ENCODE peak calls at places on chromosomes 13 and 19, in nine cellular contexts. J, Q, W, P, I, S, M, E and X are unnamed samples. For H3K36me3, the result is how much of the 10 kb centered on the place peaks cover.

GRCh38 chr19:29841559-29842367 is 30.0 kb downstream of the CCNE1 start:
- DNase-seq in J (no peak), Q (peak), W (peak), P (peak), I (no peak), S (peak), M (no peak), E (no peak), X (no peak)

GRCh38 chr13:48708764-48709163 is 55.0 kb downstream of the CYSLTR2 start:
- DNase-seq in J (no peak), Q (no peak), W (no peak), P (no peak), I (no peak), S (peak), M (no peak), E (no peak), X (no peak)

GRCh38 chr19:823565-824121 is 1.9 kb upstream of the PLPPR3 start:
- DNase-seq in J (no peak), Q (no peak), W (no peak), P (no peak), I (no peak), S (peak), M (no peak), E (no peak), X (no peak)

GRCh38 chr13:100790405-100790804 is 115.8 kb upstream of the TMTC4 start:
- DNase-seq in J (no peak), Q (no peak), W (no peak), P (no peak), I (no peak), S (no peak), M (no peak), E (no peak), X (no peak)

GRCh38 chr19:40740747-40741146 is 9.5 kb downstream of the ACTMAP start:
- DNase-seq in J (peak), Q (no peak), W (no peak), P (no peak), I (no peak), S (no peak), M (peak), E (no peak), X (peak)

GRCh38 chr19:29001006-29001921 is 211.7 kb downstream of the UQCRFS1 start:
- DNase-seq in J (no peak), Q (no peak), W (no peak), P (no peak), I (no peak), S (no peak), M (peak), E (no peak), X (no peak)

GRCh38 chr19:11125994-11126685 is 29.4 kb downstream of the SPC24 start:
- DNase-seq in J (peak), Q (peak), W (peak), P (peak), I (no peak), S (peak), M (peak), E (peak), X (no peak)

GRCh38 chr19:1774999-1775772 is 21.9 kb downstream of the ONECUT3 start:
- DNase-seq in J (no peak), Q (no peak), W (peak), P (no peak), I (no peak), S (peak), M (no peak), E (no peak), X (no peak)

GRCh38 chr13:43005460-43006236 is 13.6 kb upstream of the EPSTI1 start:
- DNase-seq in J (no peak), Q (no peak), W (no peak), P (peak), I (no peak), S (no peak), M (no peak), E (no peak), X (no peak)

GRCh38 chr13:93730780-93731179 is 504.2 kb downstream of the GPC6 start:
- DNase-seq in J (no peak), Q (no peak), W (no peak), P (no peak), I (no peak), S (no peak), M (no peak), E (no peak), X (no peak)

GRCh38 chr19:956747-957451 is 27.2 kb upstream of the WDR18 start:
- DNase-seq in J (no peak), Q (peak), W (no peak), P (peak), I (no peak), S (peak), M (no peak), E (no peak), X (no peak)

GRCh38 chr13:25375727-25376358 is 4.1 kb downstream of the ATP8A2 start:
- DNase-seq in J (no peak), Q (no peak), W (peak), P (peak), I (no peak), S (peak), M (no peak), E (no peak), X (no peak)

GRCh38 chr19:10286803-10287737 is at the start of gene ICAM4:
- DNase-seq in J (peak), Q (peak), W (peak), P (peak), I (no peak), S (peak), M (no peak), E (no peak), X (no peak)

GRCh38 chr19:41988947-41989346 is 5.1 kb downstream of the ATP1A3 start:
- DNase-seq in J (no peak), Q (no peak), W (no peak), P (no peak), I (no peak), S (no peak), M (no peak), E (no peak), X (no peak)

GRCh38 chr13:33911521-33911920 is 93.6 kb downstream of the RFC3 start:
- DNase-seq in J (no peak), Q (no peak), W (no peak), P (no peak), I (no peak), S (no peak), M (no peak), E (no peak), X (no peak)

GRCh38 chr19:48614436-48615144 is at the start of gene FAM83E:
- DNase-seq in J (no peak), Q (peak), W (no peak), P (peak), I (no peak), S (peak), M (peak), E (no peak), X (no peak)

GRCh38 chr19:30305346-30306060 is 66.7 kb upstream of the ZNF536 start:
- DNase-seq in J (no peak), Q (no peak), W (no peak), P (no peak), I (no peak), S (no peak), M (no peak), E (peak), X (no peak)

GRCh38 chr19:31338069-31338767 is 11.0 kb downstream of the TSHZ3 start:
- DNase-seq in J (peak), Q (no peak), W (peak), P (peak), I (no peak), S (peak), M (peak), E (no peak), X (no peak)

GRCh38 chr13:93238711-93239110 is 12.1 kb downstream of the GPC6 start:
- DNase-seq in J (no peak), Q (no peak), W (no peak), P (no peak), I (no peak), S (no peak), M (no peak), E (no peak), X (no peak)

GRCh38 chr13:48831248-48831647 is 144.5 kb upstream of the FNDC3A start:
- DNase-seq in J (no peak), Q (no peak), W (no peak), P (no peak), I (no peak), S (no peak), M (no peak), E (no peak), X (no peak)

GRCh38 chr13:97856001-97856675 is 97.3 kb upstream of the IPO5 start:
- DNase-seq in J (peak), Q (peak), W (no peak), P (peak), I (no peak), S (peak), M (peak), E (peak), X (no peak)

GRCh38 chr13:28717170-28717569 is 1.6 kb downstream of the SLC46A3 start:
- DNase-seq in J (no peak), Q (no peak), W (no peak), P (no peak), I (no peak), S (no peak), M (no peak), E (no peak), X (no peak)

GRCh38 chr13:28718186-28718537 is 608 bp downstream of the SLC46A3 start:
- DNase-seq in J (no peak), Q (no peak), W (peak), P (no peak), I (no peak), S (no peak), M (no peak), E (no peak), X (no peak)

GRCh38 chr13:28718538-28719226 is at the start of gene SLC46A3:
- DNase-seq in J (peak), Q (peak), W (peak), P (peak), I (peak), S (peak), M (peak), E (peak), X (peak)

GRCh38 chr13:28719227-28719562 is 425 bp upstream of the SLC46A3 start:
- DNase-seq in J (no peak), Q (no peak), W (no peak), P (no peak), I (no peak), S (no peak), M (no peak), E (no peak), X (no peak)

GRCh38 chr13:28719656-28720055 is 886 bp upstream of the SLC46A3 start:
- DNase-seq in J (no peak), Q (no peak), W (no peak), P (peak), I (no peak), S (no peak), M (no peak), E (no peak), X (peak)
- H3K4me3 ChIP-seq in J (peak), Q (peak), W (no peak), P (peak), I (no peak), S (peak), M (peak), E (peak), X (no peak)

GRCh38 chr19:3533020-3533408 is 6.0 kb upstream of the TEKTIP1 start:
- DNase-seq in J (no peak), Q (no peak), W (no peak), P (no peak), I (no peak), S (no peak), M (no peak), E (no peak), X (no peak)
- H3K36me3 ChIP-seq in J (half or more), Q (under half), W (half or more), P (half or more), I (under half), S (under half), M (under half), E (half or more), X (under half)

GRCh38 chr13:91531646-91532045 is 133.2 kb downstream of the GPC5 start:
- DNase-seq in J (no peak), Q (no peak), W (no peak), P (no peak), I (no peak), S (no peak), M (no peak), E (no peak), X (no peak)

GRCh38 chr13:91520952-91521351 is 122.5 kb downstream of the GPC5 start:
- DNase-seq in J (no peak), Q (no peak), W (no peak), P (no peak), I (no peak), S (no peak), M (no peak), E (no peak), X (no peak)

GRCh38 chr13:91526543-91527033 is 128.2 kb downstream of the GPC5 start:
- DNase-seq in J (no peak), Q (no peak), W (no peak), P (no peak), I (no peak), S (no peak), M (no peak), E (no peak), X (no peak)
- TF ChIP-seq CTCF in J (no peak), Q (no peak), W (no peak), P (no peak), I (no peak), S (no peak), M (no peak), E (no peak), X (no peak)

DNA sequence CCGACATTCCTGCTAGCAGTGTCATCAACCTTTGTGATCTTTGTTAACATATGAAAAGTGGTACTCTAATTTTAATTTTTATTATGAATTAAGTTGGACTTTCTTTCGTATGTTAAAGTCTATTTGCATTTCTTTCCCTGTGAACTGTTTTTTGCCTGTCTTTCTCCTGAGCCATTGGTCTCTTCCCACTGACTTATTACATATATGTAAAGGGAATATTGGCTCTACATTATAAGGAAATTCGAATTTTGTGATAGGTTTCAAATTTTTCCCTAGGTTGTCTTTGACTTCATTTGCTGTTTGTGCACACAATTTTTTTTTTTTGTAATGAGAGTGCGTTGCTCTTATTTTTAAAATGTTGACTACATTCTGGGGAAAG is 442 bp upstream of the CDC16 start:
- DNase-seq in J (no peak), Q (no peak), W (no peak), P (no peak), I (no peak), S (no peak), M (no peak), E (no peak), X (no peak)
- H3K4me3 ChIP-seq in J (peak), Q (peak), W (peak), P (peak), I (peak), S (peak), M (peak), E (peak), X (peak)

DNA sequence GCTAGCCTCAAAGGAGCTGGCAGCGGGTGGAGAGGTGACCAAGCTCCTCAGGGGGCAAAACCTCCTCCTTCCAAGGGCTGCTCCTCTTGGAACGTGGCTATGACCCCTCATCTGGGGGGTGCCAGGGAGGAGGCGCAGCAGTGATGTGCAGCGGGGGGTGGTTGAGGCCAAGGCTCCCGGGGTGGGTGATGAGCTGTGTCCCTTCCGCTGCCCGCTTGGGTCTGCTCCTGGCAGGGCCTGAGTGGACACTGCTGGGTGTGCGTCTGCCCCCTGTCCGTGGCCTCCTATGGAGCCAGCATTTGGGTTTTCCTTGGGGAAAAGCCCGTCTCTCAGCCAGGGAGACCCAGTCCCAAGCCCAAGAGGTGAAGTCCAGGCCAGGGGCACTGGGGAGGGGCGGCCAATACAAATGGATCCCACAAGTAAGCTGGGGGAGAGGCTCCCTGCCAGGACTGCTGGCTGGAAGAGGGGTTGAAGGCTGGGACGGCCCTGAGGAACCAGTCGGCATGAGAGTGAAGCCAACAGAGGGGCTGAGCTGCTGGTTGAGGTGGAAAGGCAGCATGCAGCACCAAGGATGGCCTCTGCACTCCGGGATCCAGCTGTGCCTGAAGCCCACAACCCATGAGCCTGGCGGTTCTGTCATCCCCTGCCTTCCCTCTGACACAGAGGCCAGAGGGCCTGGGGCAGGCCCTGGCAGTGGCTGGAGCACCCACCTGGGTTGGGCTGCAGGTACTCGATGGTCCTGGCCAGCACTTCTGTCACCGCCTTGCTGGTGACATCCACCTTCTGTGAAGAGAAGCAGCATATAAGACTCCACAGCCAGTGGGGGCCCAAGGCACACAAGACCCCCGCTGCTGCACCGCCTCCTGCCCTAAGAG is 22.7 kb downstream of the MPND start:
- DNase-seq in J (no peak), Q (peak), W (no peak), P (no peak), I (no peak), S (no peak), M (peak), E (no peak), X (no peak)
- H3K36me3 ChIP-seq in J (half or more), Q (under half), W (half or more), P (under half), I (under half), S (under half), M (half or more), E (half or more), X (under half)

GRCh38 chr13:78875792-78876580 is 217.0 kb upstream of the OBI1 start:
- DNase-seq in J (no peak), Q (peak), W (peak), P (no peak), I (no peak), S (peak), M (no peak), E (no peak), X (no peak)
- TF ChIP-seq CTCF in J (no peak), Q (no peak), W (peak), P (peak), I (no peak), S (peak), M (no peak), E (no peak), X (no peak)

GRCh38 chr19:38836438-38837303 is 5.1 kb upstream of the ECH1 start:
- DNase-seq in J (no peak), Q (no peak), W (no peak), P (no peak), I (no peak), S (no peak), M (no peak), E (no peak), X (no peak)

GRCh38 chr19:38837656-38838121 is 6.1 kb upstream of the ECH1 start:
- DNase-seq in J (no peak), Q (no peak), W (no peak), P (no peak), I (no peak), S (no peak), M (no peak), E (no peak), X (no peak)

GRCh38 chr19:38837304-38837626 is 5.7 kb upstream of the ECH1 start:
- DNase-seq in J (no peak), Q (no peak), W (no peak), P (no peak), I (no peak), S (peak), M (no peak), E (no peak), X (no peak)

GRCh38 chr19:38834104-38834490 is 2.5 kb upstream of the ECH1 start:
- DNase-seq in J (no peak), Q (no peak), W (no peak), P (no peak), I (no peak), S (no peak), M (no peak), E (no peak), X (no peak)

GRCh38 chr19:38834590-38834989 is 3.0 kb upstream of the ECH1 start:
- DNase-seq in J (no peak), Q (no peak), W (no peak), P (no peak), I (no peak), S (no peak), M (no peak), E (no peak), X (no peak)
- H3K4me3 ChIP-seq in J (no peak), Q (no peak), W (no peak), P (no peak), I (no peak), S (no peak), M (no peak), E (no peak), X (no peak)

DNA sequence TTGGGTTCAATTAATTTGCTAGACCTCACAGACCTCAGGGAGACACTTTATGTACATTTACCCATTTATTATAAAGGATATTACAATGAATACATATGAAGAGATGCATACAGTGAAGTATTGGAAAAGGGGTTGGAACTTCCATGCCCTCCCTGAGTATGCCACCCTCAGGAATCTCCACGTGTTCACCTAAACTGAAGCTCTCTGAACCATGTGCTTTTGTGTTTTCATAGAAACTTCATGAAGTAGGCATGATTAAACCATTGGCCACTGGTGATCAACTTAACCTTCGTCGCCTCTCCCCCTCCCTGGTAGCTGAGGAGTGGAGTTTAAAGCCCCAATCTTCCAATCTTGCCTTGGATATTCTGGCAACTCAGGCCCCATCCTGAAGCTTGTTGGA is 20.3 kb downstream of the ZNF160 start:
- DNase-seq in J (no peak), Q (no peak), W (no peak), P (no peak), I (no peak), S (no peak), M (no peak), E (no peak), X (no peak)
- H3K36me3 ChIP-seq in J (half or more), Q (under half), W (half or more), P (under half), I (under half), S (half or more), M (half or more), E (half or more), X (under half)

DNA sequence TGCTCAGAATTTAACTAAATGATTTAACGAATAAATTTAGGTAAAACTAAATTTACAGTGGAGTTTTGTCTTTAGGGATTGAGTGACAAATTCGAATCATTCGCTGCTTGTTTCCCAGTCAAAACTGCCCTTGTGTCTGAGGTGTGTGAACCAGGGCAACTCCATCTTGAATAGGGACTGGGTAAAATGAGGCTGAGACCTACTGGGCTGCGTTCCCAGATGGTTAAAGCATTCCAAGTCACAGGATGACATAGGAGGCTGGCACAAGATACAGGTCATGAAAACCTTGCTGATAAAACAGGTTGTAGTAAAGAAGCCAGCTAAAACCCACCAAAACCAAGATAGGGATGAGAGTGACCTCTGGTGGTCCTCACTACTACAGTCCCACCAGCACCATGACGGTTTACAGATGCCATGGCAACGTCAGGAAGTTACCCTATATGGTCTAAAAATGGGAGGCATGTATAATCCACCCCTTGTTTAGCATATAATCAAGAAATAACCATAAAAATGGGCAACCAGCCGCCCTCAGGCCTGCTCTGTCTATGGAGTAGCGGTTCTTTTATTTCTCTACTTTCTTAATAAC is 10.2 kb upstream of the ANKRD10 start:
- DNase-seq in J (no peak), Q (no peak), W (peak), P (peak), I (no peak), S (peak), M (no peak), E (no peak), X (no peak)
- TF ChIP-seq CTCF in J (peak), Q (no peak), W (peak), P (peak), I (no peak), S (peak), M (no peak), E (no peak), X (peak)

GRCh38 chr19:56573914-56574313 is 6.6 kb downstream of the ZNF470 start:
- DNase-seq in J (no peak), Q (no peak), W (no peak), P (no peak), I (no peak), S (no peak), M (no peak), E (no peak), X (no peak)

GRCh38 chr19:56577719-56578602 is 10.7 kb downstream of the ZNF470 start:
- DNase-seq in J (no peak), Q (no peak), W (no peak), P (no peak), I (no peak), S (no peak), M (no peak), E (no peak), X (no peak)
- H3K4me3 ChIP-seq in J (no peak), Q (peak), W (no peak), P (no peak), I (no peak), S (peak), M (no peak), E (no peak), X (no peak)